ENCODE peak calls at places on chromosomes 7 and 10, in six cellular contexts. I is fibroblast of lung, O is psoas muscle, S is cardiac muscle cell, H is DND-41, J is ovary. B is an unnamed sample.

GRCh38 chr10:78768882-78769281 is 299.9 kb upstream of the ZMIZ1 start:
- DNase-seq in I (no peak), O (no peak), S (no peak), H (no peak), J (no peak), B (no peak)

GRCh38 chr10:50291261-50291850 is 40.0 kb upstream of the ASAH2 start:
- DNase-seq in I (peak), O (no peak), S (no peak), H (no peak), J (no peak), B (no peak)

GRCh38 chr10:50846753-50847152 is 38.7 kb downstream of the A1CF start:
- DNase-seq in I (peak), O (no peak), S (no peak), H (no peak), J (no peak), B (no peak)

GRCh38 chr7:140678081-140678815 is 5.5 kb downstream of the ADCK2 start:
- DNase-seq in I (no peak), O (no peak), S (no peak), H (no peak), J (no peak), B (no peak)

GRCh38 chr7:74280985-74281384 is 8.2 kb upstream of the CLIP2 start:
- DNase-seq in I (no peak), O (no peak), S (no peak), H (no peak), J (no peak), B (no peak)

GRCh38 chr10:78313636-78314035 is 280.0 kb downstream of the RPS24 start:
- DNase-seq in I (no peak), O (no peak), S (no peak), H (no peak), J (peak), B (no peak)

GRCh38 chr7:33882040-33882800 is 23.1 kb upstream of the BMPER start:
- DNase-seq in I (peak), O (peak), S (no peak), H (no peak), J (peak), B (no peak)

GRCh38 chr10:48655426-48656240 is 29.0 kb upstream of the WDFY4 start:
- DNase-seq in I (peak), O (peak), S (no peak), H (no peak), J (peak), B (no peak)

GRCh38 chr10:21065621-21066248 is 168.6 kb upstream of the NEBL start:
- DNase-seq in I (no peak), O (no peak), S (no peak), H (no peak), J (no peak), B (no peak)

GRCh38 chr10:92121686-92122492 is 169.0 kb downstream of the CPEB3 start:
- DNase-seq in I (no peak), O (no peak), S (no peak), H (no peak), J (no peak), B (no peak)

GRCh38 chr10:58282615-58283014 is 13.7 kb downstream of the CISD1 start:
- DNase-seq in I (no peak), O (no peak), S (no peak), H (no peak), J (no peak), B (no peak)

GRCh38 chr7:72925546-72926120 is 738 bp downstream of the POM121 start:
- DNase-seq in I (peak), O (no peak), S (peak), H (peak), J (no peak), B (no peak)

GRCh38 chr10:94104316-94105060 is 110.8 kb downstream of the PLCE1 start:
- DNase-seq in I (peak), O (no peak), S (no peak), H (no peak), J (no peak), B (no peak)

GRCh38 chr7:133139350-133139749 is 57.5 kb upstream of the CHCHD3 start:
- DNase-seq in I (peak), O (no peak), S (peak), H (peak), J (no peak), B (no peak)

GRCh38 chr10:118523775-118524174 is 71.7 kb downstream of the PRLHR start:
- DNase-seq in I (peak), O (no peak), S (no peak), H (no peak), J (no peak), B (no peak)

GRCh38 chr10:62636825-62637248 is 167.7 kb upstream of the ADO start:
- DNase-seq in I (no peak), O (no peak), S (no peak), H (peak), J (no peak), B (no peak)

GRCh38 chr10:77363197-77363596 is 274.4 kb downstream of the KCNMA1 start:
- DNase-seq in I (no peak), O (no peak), S (no peak), H (no peak), J (no peak), B (no peak)

GRCh38 chr7:140010194-140010895 is 52.4 kb downstream of the PARP12 start:
- DNase-seq in I (no peak), O (no peak), S (no peak), H (no peak), J (no peak), B (no peak)

GRCh38 chr10:95343573-95343972 is 52.8 kb upstream of the PDLIM1 start:
- DNase-seq in I (no peak), O (no peak), S (no peak), H (no peak), J (no peak), B (no peak)

GRCh38 chr10:131102147-131102546 is 209.4 kb downstream of the TCERG1L start:
- DNase-seq in I (no peak), O (no peak), S (no peak), H (no peak), J (peak), B (no peak)

GRCh38 chr10:3480281-3480999 is 304.6 kb downstream of the KLF6 start:
- DNase-seq in I (no peak), O (no peak), S (no peak), H (no peak), J (no peak), B (no peak)

GRCh38 chr10:75408911-75409885 is 7.6 kb upstream of the ZNF503 start:
- DNase-seq in I (peak), O (peak), S (peak), H (no peak), J (peak), B (no peak)

GRCh38 chr7:20241491-20242261 is 24.5 kb upstream of the MACC1 start:
- DNase-seq in I (peak), O (no peak), S (no peak), H (no peak), J (no peak), B (no peak)

GRCh38 chr7:918118-918425 is 36.4 kb downstream of the ADAP1 start:
- DNase-seq in I (no peak), O (peak), S (no peak), H (no peak), J (peak), B (no peak)

GRCh38 chr7:76191783-76192240 is 9.9 kb upstream of the SRRM3 start:
- DNase-seq in I (peak), O (no peak), S (peak), H (peak), J (no peak), B (no peak)

GRCh38 chr7:67019562-67020390 is 23.1 kb downstream of the TYW1 start:
- DNase-seq in I (peak), O (no peak), S (no peak), H (no peak), J (no peak), B (no peak)

GRCh38 chr10:127354992-127355391 is 158.6 kb upstream of the INSYN2A start:
- DNase-seq in I (no peak), O (no peak), S (no peak), H (no peak), J (no peak), B (no peak)

GRCh38 chr7:158318511-158318913 is 269.1 kb downstream of the PTPRN2 start:
- DNase-seq in I (no peak), O (no peak), S (no peak), H (no peak), J (no peak), B (no peak)

GRCh38 chr10:1050555-1050954 is 1.6 kb upstream of the IDI1 start:
- DNase-seq in I (no peak), O (no peak), S (no peak), H (peak), J (no peak), B (peak)

GRCh38 chr10:76036410-76036940 is 605.1 kb downstream of the LRMDA start:
- DNase-seq in I (peak), O (peak), S (peak), H (peak), J (peak), B (peak)

GRCh38 chr7:99428972-99429566 is 9.5 kb downstream of the PTCD1 start:
- DNase-seq in I (no peak), O (no peak), S (no peak), H (no peak), J (no peak), B (no peak)
- H3K27ac ChIP-seq in I (no peak), O (no peak), S (no peak), H (no peak), J (no peak), B (no peak)

DNA sequence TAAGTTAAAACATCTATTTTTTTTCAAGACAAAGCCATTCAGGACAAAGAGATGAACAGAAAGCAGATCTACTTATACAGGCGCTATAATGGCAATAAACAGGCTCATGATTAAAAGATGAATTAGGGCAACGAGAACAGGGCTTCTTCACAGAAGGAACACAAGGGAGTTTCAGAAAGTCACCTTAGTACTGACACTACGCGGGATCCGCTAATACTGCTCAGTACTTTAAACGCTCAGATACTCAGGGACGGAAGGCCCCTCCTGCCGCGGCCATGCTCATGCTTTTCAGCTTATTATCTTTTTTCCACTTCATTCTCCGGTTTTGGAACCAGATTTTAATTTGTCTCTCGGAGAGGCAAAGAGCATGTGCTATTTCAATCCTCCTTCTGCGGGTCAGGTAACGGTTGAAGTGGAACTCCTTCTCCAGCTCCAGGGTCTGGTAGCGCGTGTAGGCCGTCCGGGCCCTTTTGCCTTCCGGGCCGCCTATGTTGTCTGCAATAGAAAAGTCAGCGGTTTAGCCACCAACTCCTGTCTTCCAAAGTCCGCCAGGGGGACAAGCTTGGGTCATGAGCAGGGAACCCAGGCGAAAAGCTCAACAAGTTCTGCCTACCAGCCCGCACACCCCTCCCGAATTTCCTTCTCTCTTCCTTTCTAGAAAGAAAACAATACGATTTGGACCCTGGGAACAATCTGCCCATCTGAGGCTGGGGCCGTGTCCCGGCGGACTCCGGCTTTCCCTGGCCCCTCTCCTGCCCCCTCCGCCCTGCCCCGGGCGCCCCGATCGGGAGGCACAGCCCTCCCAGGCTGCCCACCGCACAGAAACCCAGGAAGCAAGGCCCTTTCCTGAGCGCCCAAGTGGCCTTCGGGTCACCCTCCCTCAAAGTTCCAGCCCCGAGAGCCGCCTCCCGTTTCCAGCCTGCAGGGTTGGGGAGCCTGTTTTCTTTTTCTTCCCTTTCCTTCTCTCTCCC is 1.6 kb downstream of the HOXA5 start:
- DNase-seq in I (peak), O (no peak), S (no peak), H (no peak), J (no peak), B (no peak)
- TF ChIP-seq CTCF in I (no peak), O (no peak), S (no peak), H (no peak), J (no peak), B (no peak)

GRCh38 chr7:130147710-130148325 is 57.4 kb downstream of the TMEM209 start:
- DNase-seq in I (no peak), O (no peak), S (no peak), H (no peak), J (no peak), B (no peak)
- H3K27ac ChIP-seq in I (no peak), O (no peak), S (no peak), H (no peak), J (no peak), B (no peak)

GRCh38 chr7:149800169-149800555 is 26.8 kb upstream of the ZNF467 start:
- DNase-seq in I (no peak), O (no peak), S (no peak), H (no peak), J (no peak), B (no peak)

GRCh38 chr7:149801816-149802215 is 28.4 kb upstream of the ZNF467 start:
- DNase-seq in I (no peak), O (no peak), S (no peak), H (no peak), J (no peak), B (no peak)

GRCh38 chr7:149797771-149798170 is 24.4 kb upstream of the ZNF467 start:
- DNase-seq in I (no peak), O (no peak), S (no peak), H (no peak), J (no peak), B (no peak)

GRCh38 chr7:149801002-149801566 is 27.7 kb upstream of the ZNF467 start:
- DNase-seq in I (no peak), O (no peak), S (no peak), H (no peak), J (no peak), B (no peak)

DNA sequence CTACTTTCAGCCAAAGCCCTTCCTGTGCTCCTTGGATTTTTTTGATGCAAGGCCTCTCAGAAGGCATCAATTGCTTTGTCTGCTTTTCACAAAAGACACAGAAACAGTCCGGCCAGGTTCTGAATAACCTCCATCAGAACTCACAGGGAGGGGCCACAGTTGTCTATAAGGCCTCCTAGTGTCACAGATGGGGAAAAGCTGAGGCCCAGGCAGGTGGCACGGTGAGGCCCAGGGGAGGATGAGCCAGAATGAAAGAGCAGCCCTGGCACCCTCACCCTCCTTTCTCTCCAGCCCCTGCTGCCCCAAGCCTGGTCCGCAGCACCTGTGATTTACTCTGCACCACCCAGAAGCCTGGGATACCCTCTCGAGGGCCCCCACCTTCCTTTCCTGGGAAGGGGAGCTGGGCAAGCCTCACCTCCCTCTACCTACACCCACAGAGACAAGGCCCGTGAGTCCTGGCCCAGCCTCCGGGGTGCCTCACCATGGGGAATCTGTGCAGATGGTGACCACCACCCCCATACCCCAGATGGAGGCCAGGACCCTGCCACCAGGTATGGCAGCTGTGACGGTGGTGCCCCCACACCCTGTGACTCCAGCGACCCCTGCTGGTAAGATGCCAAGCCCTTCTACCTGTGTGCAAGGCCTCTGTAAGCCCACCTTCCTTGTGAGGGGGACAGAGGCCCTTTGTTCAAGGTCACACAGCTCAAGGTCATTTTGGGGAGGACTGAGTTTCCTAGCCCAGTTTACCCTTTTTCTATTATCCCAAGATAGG is 26.2 kb upstream of the ZNF467 start:
- DNase-seq in I (no peak), O (no peak), S (peak), H (peak), J (no peak), B (peak)
- TF ChIP-seq CTCF in I (peak), O (peak), S (peak), H (peak), J (no peak), B (peak)

DNA sequence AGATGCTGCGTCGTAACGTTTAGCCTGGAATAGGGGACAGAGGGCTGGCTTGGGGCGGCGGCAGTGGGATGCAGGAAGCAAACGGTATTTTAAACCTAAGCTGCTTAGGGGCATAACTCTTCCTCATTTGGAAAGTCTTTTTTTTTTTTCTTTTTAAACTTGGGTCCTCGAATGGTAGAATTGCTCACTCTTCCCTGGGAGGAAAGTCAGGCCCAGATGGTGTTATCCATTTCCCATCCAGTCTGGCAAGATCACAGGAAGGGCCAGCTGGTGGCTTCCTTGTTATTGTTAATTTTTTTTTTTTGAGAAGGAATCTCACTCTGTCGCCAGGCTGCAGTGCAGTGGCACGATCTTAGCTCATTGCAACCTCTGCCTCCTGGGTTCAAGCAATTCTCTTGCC is 56.6 kb downstream of the TMEM209 start:
- DNase-seq in I (peak), O (no peak), S (no peak), H (no peak), J (no peak), B (no peak)
- H3K27ac ChIP-seq in I (no peak), O (no peak), S (no peak), H (no peak), J (no peak), B (no peak)

GRCh38 chr10:103147645-103148044 is 45.4 kb downstream of the NT5C2 start:
- DNase-seq in I (no peak), O (no peak), S (no peak), H (no peak), J (no peak), B (no peak)
- TF ChIP-seq CTCF in I (no peak), O (no peak), S (no peak), H (no peak), J (no peak), B (no peak)

GRCh38 chr10:71623098-71623985 is 96.2 kb downstream of the C10orf105 start:
- DNase-seq in I (peak), O (no peak), S (peak), H (peak), J (no peak), B (no peak)
- H3K27ac ChIP-seq in I (no peak), O (no peak), S (no peak), H (no peak), J (peak), B (no peak)

DNA sequence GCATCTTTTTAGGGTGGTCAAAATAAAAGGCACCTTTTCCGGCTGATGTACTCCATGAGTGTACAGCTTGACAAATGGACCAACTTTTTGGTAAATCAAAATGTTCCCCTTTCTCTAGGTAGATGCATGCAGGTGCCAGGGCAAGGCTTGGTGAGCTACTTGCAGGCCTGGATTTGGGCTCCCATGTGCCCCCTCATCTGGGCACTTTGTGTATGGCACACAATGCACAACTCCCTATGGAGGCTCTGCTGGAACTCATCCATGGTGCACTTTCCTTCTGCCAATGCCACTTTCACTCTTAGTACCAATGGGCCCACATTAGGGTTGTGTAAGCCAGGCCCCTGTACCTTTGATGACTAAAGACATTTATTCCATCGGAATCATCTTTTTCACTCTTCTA is 300.8 kb downstream of the SDHAF3 start:
- DNase-seq in I (no peak), O (no peak), S (no peak), H (no peak), J (no peak), B (no peak)
- TF ChIP-seq CTCF in I (no peak), O (no peak), S (no peak), H (peak), J (no peak), B (no peak)

GRCh38 chr10:44647877-44648542 is 263.1 kb upstream of the CXCL12 start:
- DNase-seq in I (peak), O (peak), S (no peak), H (peak), J (no peak), B (no peak)
- H3K27ac ChIP-seq in I (no peak), O (no peak), S (no peak), H (peak), J (no peak), B (no peak)

GRCh38 chr7:2897023-2897422 is 52.9 kb upstream of the GNA12 start:
- DNase-seq in I (no peak), O (no peak), S (no peak), H (no peak), J (no peak), B (no peak)
- TF ChIP-seq CTCF in I (no peak), O (no peak), S (no peak), H (peak), J (no peak), B (no peak)